ENCODE peak calls at places on chromosomes 4 and X, in eight cellular contexts. V, U, B, W, K, H, X and C are unnamed samples.

GRCh38 chr4:89413518-89413917 is 105.9 kb upstream of the GPRIN3 start:
- DNase-seq in U (no peak), K (no peak), W (no peak), V (no peak), B (no peak), X (no peak), H (no peak), C (no peak)

GRCh38 chrX:138711399-138712347 is at the start of gene FGF13:
- DNase-seq in W (peak), B (peak), V (no peak), X (peak), U (no peak), H (peak), K (no peak), C (no peak)

GRCh38 chr4:61202638-61203495 is 2.7 kb downstream of the ADGRL3 start:
- DNase-seq in X (no peak), H (no peak), U (no peak), V (peak), B (peak), K (peak), W (peak), C (no peak)

GRCh38 chr4:2835978-2836377 is 7.7 kb upstream of the ADD1 start:
- DNase-seq in V (no peak), W (no peak), X (no peak), H (peak), B (no peak), K (no peak), U (no peak), C (no peak)

GRCh38 chr4:38162240-38162784 is 202.1 kb downstream of the PTTG2 start:
- DNase-seq in V (no peak), B (peak), K (peak), W (no peak), H (no peak), U (peak), X (peak), C (no peak)

GRCh38 chr4:136864580-136865185 is 667.6 kb downstream of the PCDH18 start:
- DNase-seq in B (peak), K (peak), H (no peak), W (peak), X (no peak), U (peak), V (peak), C (peak)

GRCh38 chr4:110619401-110620247 is 3.3 kb downstream of the PITX2 start:
- DNase-seq in W (no peak), V (no peak), U (no peak), B (no peak), X (no peak), H (no peak), K (no peak), C (no peak)

GRCh38 chr4:8316251-8316771 is 46.8 kb downstream of the HTRA3 start:
- DNase-seq in W (no peak), V (peak), B (no peak), K (no peak), H (peak), X (no peak), U (no peak), C (no peak)

GRCh38 chr4:8325284-8325973 is 55.9 kb downstream of the HTRA3 start:
- DNase-seq in B (no peak), H (peak), K (no peak), V (peak), X (peak), U (no peak), W (no peak), C (no peak)

GRCh38 chrX:39654183-39654925 is 443.4 kb downstream of the BCOR start:
- DNase-seq in W (no peak), V (peak), K (no peak), B (no peak), U (no peak), X (no peak), H (no peak), C (no peak)

GRCh38 chr4:74855879-74856278 is 61.6 kb upstream of the BTC start:
- DNase-seq in H (no peak), W (no peak), U (no peak), B (no peak), X (no peak), V (no peak), K (no peak), C (no peak)

GRCh38 chrX:7198499-7198898 is 50.5 kb upstream of the PUDP start:
- DNase-seq in V (no peak), W (no peak), B (no peak), X (no peak), H (no peak), K (peak), U (no peak), C (no peak)

GRCh38 chrX:17736856-17737706 is at the start of gene SCML1:
- DNase-seq in K (peak), X (peak), H (peak), B (peak), U (peak), V (peak), W (no peak), C (no peak)

GRCh38 chr4:130648570-130648969 is 1552.6 kb downstream of the C4orf33 start:
- DNase-seq in K (no peak), W (no peak), X (no peak), B (no peak), V (no peak), U (no peak), H (no peak), C (no peak)

GRCh38 chr4:121876070-121876469 is 5.8 kb upstream of the BBS7 start:
- DNase-seq in K (no peak), W (no peak), U (no peak), B (no peak), V (no peak), X (no peak), H (no peak), C (no peak)

GRCh38 chr4:40307627-40308497 is 27.3 kb upstream of the CHRNA9 start:
- DNase-seq in B (no peak), U (no peak), K (no peak), X (peak), W (no peak), V (no peak), H (peak), C (peak)

GRCh38 chr4:8204576-8205227 is 5.6 kb downstream of the SH3TC1 start:
- DNase-seq in U (no peak), X (no peak), K (no peak), V (no peak), H (no peak), W (no peak), B (no peak), C (no peak)

GRCh38 chrX:46653482-46653881 is 79.9 kb downstream of the CHST7 start:
- DNase-seq in K (peak), U (no peak), W (peak), X (no peak), H (no peak), B (peak), V (peak), C (peak)

GRCh38 chr4:112888617-112889016 is 160.8 kb upstream of the ANK2 start:
- DNase-seq in V (no peak), K (no peak), U (no peak), X (no peak), B (no peak), W (no peak), H (no peak), C (no peak)

GRCh38 chr4:111228396-111228795 is 605.5 kb upstream of the PITX2 start:
- DNase-seq in X (no peak), B (no peak), K (no peak), H (no peak), U (no peak), W (no peak), V (no peak), C (no peak)

GRCh38 chr4:38509551-38509950 is 154.4 kb upstream of the KLF3 start:
- DNase-seq in X (no peak), W (no peak), K (no peak), V (no peak), U (no peak), H (no peak), B (no peak), C (no peak)

GRCh38 chr4:38822748-38823303 is 18.2 kb upstream of the TLR1 start:
- DNase-seq in X (no peak), W (no peak), V (no peak), U (no peak), H (no peak), B (no peak), K (no peak), C (no peak)

GRCh38 chr4:155742310-155743015 is 16.4 kb upstream of the GUCY1B1 start:
- DNase-seq in B (no peak), X (no peak), V (no peak), K (no peak), W (peak), U (no peak), H (no peak), C (no peak)

GRCh38 chrX:80812176-80812575 is 2.5 kb upstream of the BRWD3 start:
- DNase-seq in K (peak), W (peak), V (peak), X (no peak), B (peak), U (no peak), H (peak), C (peak)

GRCh38 chr4:132056466-132056865 is 1092.6 kb upstream of the PCDH10 start:
- DNase-seq in B (peak), V (no peak), K (peak), W (no peak), X (no peak), H (no peak), U (no peak), C (no peak)

GRCh38 chr4:82774711-82775171 is 23.9 kb downstream of the SCD5 start:
- DNase-seq in H (no peak), K (peak), W (no peak), B (no peak), X (no peak), U (no peak), V (no peak), C (no peak)

GRCh38 chrX:103464071-103464773 is 55.1 kb downstream of the RAB40A start:
- DNase-seq in U (peak), K (peak), V (peak), H (no peak), W (peak), B (peak), X (no peak), C (peak)

GRCh38 chr4:3863841-3864734 is 97.9 kb downstream of the ADRA2C start:
- DNase-seq in K (no peak), H (peak), W (no peak), V (peak), X (no peak), B (no peak), U (no peak), C (no peak)

GRCh38 chrX:120672389-120672788 is 42.5 kb upstream of the C1GALT1C1 start:
- DNase-seq in B (peak), K (peak), W (no peak), V (no peak), U (peak), X (peak), H (no peak), C (no peak)

GRCh38 chrX:27565992-27566391 is 24.2 kb upstream of the DCAF8L2 start:
- DNase-seq in B (peak), V (no peak), K (peak), H (no peak), X (no peak), W (no peak), U (no peak), C (no peak)

GRCh38 chr4:38323141-38323634 is 340.8 kb upstream of the KLF3 start:
- DNase-seq in X (no peak), B (peak), W (no peak), V (no peak), U (no peak), H (no peak), K (peak), C (no peak)

GRCh38 chrX:39596437-39596836 is 501.3 kb downstream of the BCOR start:
- DNase-seq in B (no peak), X (no peak), W (no peak), V (no peak), U (no peak), H (no peak), K (no peak), C (no peak)

GRCh38 chr4:173319696-173320095 is 14.5 kb downstream of the HMGB2 start:
- DNase-seq in W (peak), B (no peak), H (no peak), U (peak), K (peak), V (no peak), X (no peak), C (no peak)

GRCh38 chr4:150746156-150746555 is 164.2 kb downstream of the MAB21L2 start:
- DNase-seq in U (no peak), X (no peak), V (no peak), K (peak), B (peak), H (no peak), W (no peak), C (no peak)

GRCh38 chrX:24874604-24875247 is 141.0 kb downstream of the ARX start:
- DNase-seq in H (no peak), W (no peak), B (no peak), V (no peak), K (no peak), U (no peak), X (no peak), C (no peak)

GRCh38 chrX:152901816-152902501 is 4.1 kb downstream of the ZNF185 start:
- DNase-seq in H (peak), X (no peak), V (no peak), K (no peak), B (no peak), W (no peak), U (peak), C (no peak)

GRCh38 chrX:74613350-74614192 is 853 bp downstream of the RLIM start:
- DNase-seq in V (no peak), X (no peak), B (peak), K (peak), W (peak), U (no peak), H (no peak), C (peak)

GRCh38 chrX:48864210-48864609 is 28.8 kb upstream of the PCSK1N start:
- DNase-seq in V (no peak), H (no peak), B (peak), W (no peak), K (peak), X (no peak), U (no peak), C (no peak)

GRCh38 chr4:89586864-89587263 is 250.1 kb downstream of the SNCA start:
- DNase-seq in K (peak), V (no peak), H (no peak), W (peak), U (peak), X (no peak), B (peak), C (no peak)